ENCODE peak calls at places on chromosome 15, in nine cellular contexts. U, J, T, D, E, P, G, A and X are unnamed samples.

GRCh38 chr15:45136378-45136764 is 6.6 kb downstream of the DUOX1 start:
- DNase-seq in U (peak), J (no peak), T (no peak), D (no peak), E (no peak), P (peak), G (no peak), A (no peak), X (no peak)

GRCh38 chr15:62392411-62392810 is 227.3 kb upstream of the C2CD4B start:
- DNase-seq in U (peak), J (no peak), T (peak), D (peak), E (no peak), P (peak), G (no peak), A (peak), X (no peak)

GRCh38 chr15:41607033-41607432 is 48.0 kb downstream of the TYRO3 start:
- DNase-seq in U (no peak), J (no peak), T (no peak), D (no peak), E (no peak), P (no peak), G (peak), A (no peak), X (no peak)

GRCh38 chr15:98025237-98025636 is 64.7 kb downstream of the ARRDC4 start:
- DNase-seq in U (no peak), J (no peak), T (no peak), D (peak), E (no peak), P (no peak), G (peak), A (no peak), X (no peak)

GRCh38 chr15:29601811-29602210 is 220.5 kb downstream of the TJP1 start:
- DNase-seq in U (no peak), J (no peak), T (no peak), D (no peak), E (no peak), P (no peak), G (no peak), A (no peak), X (no peak)

GRCh38 chr15:40080847-40081246 is 27.8 kb downstream of the BMF start:
- DNase-seq in U (no peak), J (no peak), T (no peak), D (no peak), E (no peak), P (no peak), G (no peak), A (no peak), X (no peak)

GRCh38 chr15:78140296-78140695 is 8.9 kb upstream of the IDH3A start:
- DNase-seq in U (no peak), J (no peak), T (no peak), D (no peak), E (no peak), P (no peak), G (no peak), A (peak), X (no peak)

GRCh38 chr15:65377105-65377975 is 462 bp downstream of the IGDCC3 start:
- DNase-seq in U (peak), J (no peak), T (no peak), D (peak), E (no peak), P (no peak), G (peak), A (no peak), X (no peak)

GRCh38 chr15:74352393-74352910 is 15.0 kb downstream of the CYP11A1 start:
- DNase-seq in U (peak), J (no peak), T (no peak), D (no peak), E (no peak), P (no peak), G (no peak), A (no peak), X (no peak)

GRCh38 chr15:29056839-29057450 is 171.2 kb downstream of the APBA2 start:
- DNase-seq in U (peak), J (no peak), T (no peak), D (no peak), E (no peak), P (no peak), G (no peak), A (no peak), X (no peak)

GRCh38 chr15:95095250-95095649 is 863.9 kb downstream of the MCTP2 start:
- DNase-seq in U (no peak), J (no peak), T (no peak), D (no peak), E (no peak), P (no peak), G (no peak), A (no peak), X (no peak)

GRCh38 chr15:39934415-39935044 is 615 bp downstream of the EIF2AK4 start:
- DNase-seq in U (no peak), J (no peak), T (no peak), D (no peak), E (no peak), P (peak), G (no peak), A (no peak), X (no peak)

GRCh38 chr15:39959411-39959810 is 25.5 kb downstream of the EIF2AK4 start:
- DNase-seq in U (no peak), J (no peak), T (no peak), D (no peak), E (no peak), P (no peak), G (no peak), A (no peak), X (no peak)

GRCh38 chr15:49169880-49170597 is at the start of gene GALK2:
- DNase-seq in U (peak), J (no peak), T (peak), D (peak), E (peak), P (peak), G (peak), A (peak), X (peak)

GRCh38 chr15:89665449-89666146 is 10.3 kb upstream of the KIF7 start:
- DNase-seq in U (peak), J (no peak), T (no peak), D (peak), E (peak), P (peak), G (peak), A (peak), X (peak)

GRCh38 chr15:75231836-75232235 is 26.3 kb upstream of the GOLGA6C start:
- DNase-seq in U (no peak), J (no peak), T (no peak), D (no peak), E (peak), P (no peak), G (no peak), A (no peak), X (no peak)

GRCh38 chr15:101401286-101401685 is 88.2 kb downstream of the PCSK6 start:
- DNase-seq in U (no peak), J (no peak), T (no peak), D (no peak), E (no peak), P (no peak), G (no peak), A (no peak), X (no peak)

GRCh38 chr15:33789141-33789540 is 179.2 kb upstream of the CHRM5 start:
- DNase-seq in U (no peak), J (no peak), T (no peak), D (no peak), E (no peak), P (no peak), G (peak), A (no peak), X (no peak)

GRCh38 chr15:69478259-69478687 is 25.7 kb downstream of the RPLP1 start:
- DNase-seq in U (peak), J (no peak), T (no peak), D (peak), E (peak), P (peak), G (no peak), A (peak), X (peak)

GRCh38 chr15:39133201-39133600 is 447.7 kb upstream of the THBS1 start:
- DNase-seq in U (no peak), J (no peak), T (no peak), D (no peak), E (no peak), P (no peak), G (peak), A (no peak), X (no peak)

GRCh38 chr15:50330921-50331320 is 24.1 kb downstream of the GABPB1 start:
- DNase-seq in U (no peak), J (no peak), T (no peak), D (no peak), E (no peak), P (no peak), G (no peak), A (no peak), X (no peak)

GRCh38 chr15:52103217-52104207 is 9.1 kb downstream of the BCL2L10 start:
- DNase-seq in U (no peak), J (peak), T (peak), D (peak), E (peak), P (peak), G (peak), A (peak), X (no peak)

GRCh38 chr15:96320703-96321421 is 9.6 kb upstream of the NR2F2 start:
- DNase-seq in U (peak), J (no peak), T (no peak), D (no peak), E (no peak), P (no peak), G (no peak), A (no peak), X (no peak)

GRCh38 chr15:77531191-77532000 is 101.3 kb downstream of the LINGO1 start:
- DNase-seq in U (peak), J (no peak), T (no peak), D (no peak), E (no peak), P (no peak), G (no peak), A (no peak), X (peak)

GRCh38 chr15:83970290-83970890 is 265.2 kb upstream of the GOLGA6L4 start:
- DNase-seq in U (no peak), J (no peak), T (no peak), D (no peak), E (no peak), P (no peak), G (no peak), A (no peak), X (no peak)

GRCh38 chr15:83977992-83978391 is 257.6 kb upstream of the GOLGA6L4 start:
- DNase-seq in U (no peak), J (no peak), T (no peak), D (peak), E (no peak), P (no peak), G (no peak), A (no peak), X (no peak)

GRCh38 chr15:83978588-83978987 is 257.0 kb upstream of the GOLGA6L4 start:
- DNase-seq in U (no peak), J (no peak), T (no peak), D (peak), E (no peak), P (no peak), G (no peak), A (no peak), X (no peak)

GRCh38 chr15:83971967-83972366 is 263.6 kb upstream of the GOLGA6L4 start:
- DNase-seq in U (no peak), J (no peak), T (no peak), D (no peak), E (no peak), P (no peak), G (no peak), A (no peak), X (no peak)

GRCh38 chr15:83973816-83974215 is 261.8 kb upstream of the GOLGA6L4 start:
- DNase-seq in U (no peak), J (no peak), T (no peak), D (no peak), E (peak), P (peak), G (no peak), A (no peak), X (no peak)
- TF ChIP-seq CTCF in U (peak), J (peak), T (peak), D (peak), E (peak), P (peak), G (peak), A (no peak), X (peak)

DNA sequence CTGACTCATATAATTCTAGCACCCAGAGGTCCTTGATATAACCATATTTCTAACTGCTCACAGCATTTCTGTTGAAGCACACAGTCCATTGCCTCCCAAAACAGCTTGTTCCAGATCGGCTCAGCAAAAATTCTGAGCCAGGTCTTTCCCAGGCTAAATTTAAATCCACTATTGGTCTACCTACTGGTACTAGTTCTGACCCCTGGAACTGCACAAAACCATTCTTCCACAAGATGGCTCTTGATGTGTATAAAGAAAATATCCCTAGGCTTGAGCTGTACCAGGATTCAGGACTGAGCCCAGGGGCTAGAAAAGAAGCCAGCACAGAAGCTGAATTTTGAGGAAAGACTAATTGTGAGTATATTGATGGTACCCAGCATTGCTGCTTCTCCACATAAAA is 75.4 kb upstream of the ABHD17C start:
- DNase-seq in U (no peak), J (no peak), T (no peak), D (no peak), E (no peak), P (no peak), G (no peak), A (no peak), X (no peak)
- TF ChIP-seq CTCF in U (no peak), J (peak), T (peak), D (no peak), E (no peak), P (no peak), G (peak), A (no peak), X (peak)

GRCh38 chr15:67783303-67783702 is 42.0 kb upstream of the SKOR1 start:
- DNase-seq in U (no peak), J (no peak), T (peak), D (no peak), E (peak), P (peak), G (no peak), A (peak), X (no peak)
- TF ChIP-seq CTCF in U (no peak), J (no peak), T (peak), D (no peak), E (peak), P (no peak), G (no peak), A (peak), X (no peak)

GRCh38 chr15:92385096-92385495 is 8.6 kb upstream of the ST8SIA2 start:
- DNase-seq in U (no peak), J (no peak), T (no peak), D (no peak), E (no peak), P (no peak), G (no peak), A (no peak), X (no peak)

GRCh38 chr15:92384391-92384790 is 9.3 kb upstream of the ST8SIA2 start:
- DNase-seq in U (no peak), J (no peak), T (no peak), D (no peak), E (no peak), P (no peak), G (no peak), A (no peak), X (no peak)

GRCh38 chr15:92383528-92384326 is 10.0 kb upstream of the ST8SIA2 start:
- DNase-seq in U (peak), J (no peak), T (no peak), D (no peak), E (peak), P (peak), G (no peak), A (no peak), X (no peak)
- TF ChIP-seq CTCF in U (peak), J (no peak), T (peak), D (peak), E (peak), P (peak), G (peak), A (peak), X (peak)

GRCh38 chr15:58758141-58758540 is 8.6 kb upstream of the ADAM10 start:
- DNase-seq in U (no peak), J (no peak), T (no peak), D (no peak), E (peak), P (no peak), G (peak), A (no peak), X (no peak)
- TF ChIP-seq CTCF in U (no peak), J (no peak), T (peak), D (peak), E (peak), P (no peak), G (peak), A (no peak), X (peak)

GRCh38 chr15:25056484-25057429 is 102.0 kb downstream of the SNRPN start:
- DNase-seq in U (peak), J (no peak), T (no peak), D (peak), E (no peak), P (peak), G (no peak), A (peak), X (no peak)
- TF ChIP-seq CTCF in U (peak), J (no peak), T (no peak), D (no peak), E (no peak), P (no peak), G (no peak), A (no peak), X (no peak)